ENCODE peak calls at places on chromosomes 13 and 19, in five cellular contexts. O is activated naive CD8-positive, alpha-beta T cell treated with anti-CD3 and anti-CD28 coated beads, Interleukin-2, amount 10 ng/mL, durations not matched to agents 7 days and 5 days; V is left cardiac atrium; L is effector memory CD8-positive, alpha-beta T cell; E is aorta. Q is an unnamed sample.

GRCh38 chr13:97866346-97866745 is 87.1 kb upstream of the IPO5 start:
- ATAC-seq in O (no peak), V (no peak), L (no peak), E (no peak), Q (no peak)

GRCh38 chr19:5557691-5558090 is 10.1 kb downstream of the TINCR start:
- ATAC-seq in O (no peak), V (no peak), L (no peak), E (no peak), Q (no peak)

GRCh38 chr13:32495429-32495828 is 43.2 kb downstream of the N4BP2L2 start:
- ATAC-seq in O (no peak), V (no peak), L (no peak), E (no peak), Q (no peak)

GRCh38 chr19:40452016-40452415 is 7.9 kb upstream of the SERTAD3 start:
- ATAC-seq in O (no peak), V (peak; percentile 19), L (no peak), E (no peak), Q (peak; percentile 47)

GRCh38 chr19:13356185-13356584 is 150.1 kb downstream of the CACNA1A start:
- ATAC-seq in O (no peak), V (no peak), L (no peak), E (no peak), Q (no peak)

GRCh38 chr19:50649433-50650391 is at the start of gene C19orf81:
- ATAC-seq in O (no peak), V (no peak), L (no peak), E (no peak), Q (peak; percentile 74)

GRCh38 chr19:31312629-31313244 is 36.5 kb downstream of the TSHZ3 start:
- ATAC-seq in O (no peak), V (no peak), L (no peak), E (no peak), Q (no peak)

GRCh38 chr19:51786651-51787494 is 8.1 kb upstream of the FPR3 start:
- ATAC-seq in O (no peak), V (no peak), L (no peak), E (no peak), Q (no peak)

GRCh38 chr19:56108447-56109195 is 12.5 kb downstream of the ZNF787 start:
- ATAC-seq in O (no peak), V (peak; percentile 41), L (no peak), E (no peak), Q (no peak)

GRCh38 chr13:41075034-41075433 is 13.7 kb downstream of the WBP4 start:
- ATAC-seq in O (no peak), V (no peak), L (peak; percentile 36), E (no peak), Q (peak; percentile 46)

GRCh38 chr13:32086791-32087441 is 55.3 kb downstream of the FRY start:
- ATAC-seq in O (no peak), V (peak; percentile 33), L (no peak), E (no peak), Q (no peak)

GRCh38 chr19:5143471-5144411 is 174.8 kb downstream of the KDM4B start:
- ATAC-seq in O (peak; percentile 28), V (peak; percentile 12), L (peak; percentile 23), E (no peak), Q (no peak)